ENCODE peak calls at places on chromosome 7, in ten cellular contexts. R is osteocyte; W is mesothelial cell of epicardium; Z is tibial artery; K is lower leg skin; S is nephron progenitor cell; B is fibroblast of mammary gland; G is CD8-positive, alpha-beta T cell; N is stomach; Y is keratinocyte. H is an unnamed sample.

GRCh38 chr7:22582860-22583640 is 83.1 kb upstream of the STEAP1B start:
- DNase-seq in R (no peak), W (no peak), Z (no peak), K (no peak), S (no peak), B (peak; percentile 75), G (no peak), N (peak; percentile 75), Y (peak; percentile 86), H (no peak)

GRCh38 chr7:22356010-22356854 is 722 bp downstream of the RAPGEF5 start:
- DNase-seq in R (no peak), W (peak; percentile 39), Z (no peak), K (no peak), S (peak; percentile 21), B (no peak), G (no peak), N (peak; percentile 28), Y (no peak), H (no peak)

GRCh38 chr7:46156039-46156438 is 235.0 kb upstream of the IGFBP3 start:
- DNase-seq in R (no peak), W (no peak), Z (no peak), K (no peak), S (no peak), B (no peak), G (no peak), N (no peak), Y (no peak), H (no peak)

GRCh38 chr7:133320887-133321286 is 68.0 kb downstream of the EXOC4 start:
- DNase-seq in R (no peak), W (no peak), Z (no peak), K (no peak), S (no peak), B (no peak), G (no peak), N (no peak), Y (no peak), H (no peak)

GRCh38 chr7:20435305-20435704 is 104.6 kb downstream of the ITGB8 start:
- DNase-seq in R (no peak), W (no peak), Z (peak; percentile 84), K (peak; percentile 87), S (no peak), B (peak; percentile 86), G (no peak), N (peak; percentile 28), Y (no peak), H (no peak)

GRCh38 chr7:13988765-13989137 is 715 bp downstream of the ETV1 start:
- DNase-seq in R (no peak), W (no peak), Z (no peak), K (no peak), S (peak; percentile 47), B (peak; percentile 60), G (no peak), N (no peak), Y (no peak), H (no peak)

GRCh38 chr7:73894851-73895441 is 34.0 kb downstream of the TMEM270 start:
- DNase-seq in R (no peak), W (no peak), Z (peak; percentile 95), K (peak; percentile 97), S (no peak), B (peak; percentile 98), G (no peak), N (no peak), Y (no peak), H (no peak)

GRCh38 chr7:26357793-26358139 is 66.1 kb downstream of the SNX10 start:
- DNase-seq in R (no peak), W (no peak), Z (no peak), K (no peak), S (no peak), B (no peak), G (no peak), N (no peak), Y (no peak), H (no peak)

GRCh38 chr7:22723171-22723601 is 3.8 kb upstream of the IL6 start:
- DNase-seq in R (peak; percentile 78), W (no peak), Z (peak; percentile 74), K (peak; percentile 94), S (no peak), B (no peak), G (no peak), N (peak; percentile 33), Y (no peak), H (no peak)

GRCh38 chr7:108266489-108266888 is 136.3 kb upstream of the LAMB4 start:
- DNase-seq in R (no peak), W (no peak), Z (no peak), K (no peak), S (no peak), B (no peak), G (no peak), N (no peak), Y (no peak), H (no peak)

GRCh38 chr7:49875336-49875735 is 101.9 kb downstream of the VWC2 start:
- DNase-seq in R (no peak), W (no peak), Z (no peak), K (no peak), S (no peak), B (no peak), G (no peak), N (no peak), Y (no peak), H (no peak)

GRCh38 chr7:98266840-98267239 is 14.6 kb upstream of the BRI3 start:
- DNase-seq in R (no peak), W (no peak), Z (no peak), K (no peak), S (no peak), B (peak; percentile 37), G (no peak), N (no peak), Y (no peak), H (no peak)

GRCh38 chr7:67777119-67777518 is 780.5 kb downstream of the TYW1 start:
- DNase-seq in R (no peak), W (no peak), Z (no peak), K (no peak), S (no peak), B (no peak), G (no peak), N (no peak), Y (no peak), H (no peak)

GRCh38 chr7:128268233-128268632 is 27.2 kb downstream of the LEP start:
- DNase-seq in R (no peak), W (no peak), Z (no peak), K (peak; percentile 50), S (no peak), B (no peak), G (no peak), N (no peak), Y (no peak), H (no peak)

GRCh38 chr7:30647589-30647988 is 34.7 kb downstream of the CRHR2 start:
- DNase-seq in R (no peak), W (peak; percentile 2), Z (no peak), K (peak; percentile 31), S (no peak), B (no peak), G (no peak), N (no peak), Y (no peak), H (no peak)

GRCh38 chr7:407706-408539 is 111.7 kb downstream of the PDGFA start:
- DNase-seq in R (no peak), W (peak; percentile 25), Z (peak; percentile 11), K (peak; percentile 26), S (no peak), B (no peak), G (no peak), N (peak; percentile 17), Y (no peak), H (no peak)

GRCh38 chr7:2100278-2101205 is 132.2 kb downstream of the MAD1L1 start:
- DNase-seq in R (no peak), W (no peak), Z (no peak), K (no peak), S (no peak), B (no peak), G (peak; percentile 63), N (no peak), Y (no peak), H (peak; percentile 61)
- TF ChIP-seq CTCF in R (no peak), W (no peak), Z (no peak), K (no peak), S (no peak), B (no peak), G (no peak), N (no peak), Y (no peak), H (no peak)

GRCh38 chr7:153382591-153383225 is 623.2 kb downstream of the ACTR3B start:
- DNase-seq in R (peak; percentile 32), W (no peak), Z (peak; percentile 55), K (no peak), S (no peak), B (no peak), G (no peak), N (no peak), Y (no peak), H (no peak)
- TF ChIP-seq CTCF in R (no peak), W (no peak), Z (no peak), K (no peak), S (no peak), B (no peak), G (no peak), N (no peak), Y (no peak), H (no peak)

DNA sequence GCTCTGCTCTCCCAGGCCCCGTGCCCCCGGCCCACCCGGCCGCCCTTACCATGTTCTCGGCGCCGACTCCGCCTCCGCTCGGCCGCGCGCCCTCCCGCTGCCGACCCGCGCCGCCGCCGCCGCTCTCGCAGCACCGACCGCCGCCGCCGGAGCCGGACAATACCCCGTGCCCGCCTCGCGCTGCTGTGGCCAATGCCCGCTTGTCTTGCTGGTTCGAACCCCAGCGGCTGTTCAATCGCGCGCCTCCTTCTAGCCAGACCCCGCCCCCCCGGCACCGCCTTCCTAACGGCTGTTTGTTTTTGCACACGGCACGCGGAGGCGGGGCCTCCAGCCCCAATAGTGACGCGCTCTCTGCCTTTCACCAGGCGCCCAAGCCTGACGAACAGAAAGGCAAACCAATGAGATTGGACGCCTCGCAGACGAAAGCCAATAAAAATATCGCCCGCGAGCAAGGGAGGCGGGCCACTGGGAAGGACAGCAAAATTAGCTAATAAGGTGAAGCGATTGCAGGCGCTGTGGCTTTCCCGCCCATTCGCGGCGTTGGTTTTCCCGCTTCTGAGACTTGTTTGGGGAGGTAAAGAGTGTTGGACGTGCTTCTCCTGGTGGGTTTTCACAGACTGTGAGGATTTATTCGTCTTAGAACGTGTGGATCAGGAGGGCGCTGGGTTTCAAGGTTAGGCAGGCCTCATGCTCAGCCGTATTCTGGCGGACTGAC is at the start of gene H2AZ2:
- DNase-seq in R (peak; percentile 100), W (peak; percentile 100), Z (peak; percentile 100), K (peak; percentile 100), S (peak; percentile 100), B (peak; percentile 100), G (peak; percentile 100), N (peak; percentile 100), Y (peak; percentile 98), H (peak; percentile 98)
- TF ChIP-seq CTCF in R (no peak), W (peak; percentile 2), Z (peak; percentile 5), K (no peak), S (no peak), B (no peak), G (no peak), N (no peak), Y (no peak), H (no peak)

DNA sequence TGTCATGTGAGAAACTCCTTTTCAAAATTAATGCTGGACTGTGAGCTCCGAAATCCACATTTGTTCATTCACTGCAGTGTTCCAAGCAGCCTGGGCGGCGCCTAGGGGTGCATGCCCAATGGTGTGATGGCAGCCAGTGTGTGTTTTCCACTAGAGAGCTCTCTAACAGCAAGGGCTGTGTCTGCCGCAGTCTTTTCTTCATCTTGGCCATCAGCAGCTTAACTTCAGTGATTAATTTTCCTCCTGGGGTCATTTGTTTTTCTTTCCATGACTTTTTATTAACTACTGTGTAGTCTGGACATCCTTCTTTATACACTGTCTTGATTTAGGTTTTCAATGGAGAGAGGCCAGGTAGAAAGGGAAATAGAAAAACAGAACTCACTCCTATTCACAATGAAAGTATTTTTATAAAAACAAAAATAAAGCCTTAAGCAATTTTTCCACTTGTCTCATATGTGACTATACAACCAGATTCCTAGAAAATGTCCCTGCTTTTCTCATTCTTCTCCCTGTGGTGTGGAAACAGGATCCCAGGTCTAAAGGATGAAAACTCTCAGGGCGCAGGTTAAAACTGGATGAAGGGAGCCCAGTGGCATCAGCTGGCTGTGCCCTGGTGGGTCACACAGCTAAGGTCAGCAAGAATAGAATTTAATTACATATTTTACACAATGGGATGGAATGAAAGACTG is 176.8 kb downstream of the PKD1L1 start:
- DNase-seq in R (no peak), W (no peak), Z (peak; percentile 83), K (peak; percentile 92), S (no peak), B (no peak), G (no peak), N (no peak), Y (no peak), H (no peak)
- TF ChIP-seq CTCF in R (peak; percentile 35), W (no peak), Z (peak; percentile 37), K (no peak), S (no peak), B (no peak), G (no peak), N (no peak), Y (no peak), H (no peak)

H was measured in activated B cell treated with CpG ODN at 0.5 μM for 24 hours.